ENCODE peak calls at places on chromosomes 4 and X, in eight cellular contexts. X is breast epithelium; Q is astrocyte; Y is right atrium auricular region; G is astrocyte of the cerebellum; K is CD4-positive, alpha-beta T cell; M is fibroblast of the aortic adventitia; I is fibroblast of mammary gland. T is an unnamed sample.

GRCh38 chr4:7059673-7060072 is 8.2 kb downstream of the GRPEL1 start:
- DNase-seq in G (no peak), X (no peak), Y (no peak), K (no peak), Q (no peak), M (no peak), I (no peak), T (no peak)

GRCh38 chr4:88938138-88938537 is 118.8 kb downstream of the FAM13A start:
- DNase-seq in X (no peak), M (peak), Y (no peak), Q (peak), I (peak), K (no peak), G (peak), T (peak)

GRCh38 chr4:70718811-70719604 is 2.8 kb upstream of the RUFY3 start:
- DNase-seq in G (no peak), M (no peak), I (no peak), Y (no peak), Q (peak), K (no peak), X (no peak), T (no peak)

GRCh38 chrX:31320740-31321139 is 248.9 kb upstream of the FTHL17 start:
- DNase-seq in I (no peak), K (no peak), Y (no peak), M (no peak), G (no peak), Q (no peak), X (no peak), T (no peak)

GRCh38 chr4:90357117-90357710 is 230.0 kb downstream of the CCSER1 start:
- DNase-seq in X (no peak), M (peak), Q (peak), Y (no peak), K (no peak), G (peak), I (peak), T (peak)

GRCh38 chr4:8701101-8702019 is 108.8 kb downstream of the CPZ start:
- DNase-seq in I (no peak), Q (no peak), M (no peak), Y (no peak), X (no peak), K (no peak), G (no peak), T (no peak)

GRCh38 chrX:109270580-109271484 is 211.1 kb downstream of the GUCY2F start:
- DNase-seq in M (peak), X (no peak), G (peak), K (no peak), I (peak), Q (peak), Y (no peak), T (no peak)

GRCh38 chr4:165009493-165010227 is 22.1 kb upstream of the TRIM60 start:
- DNase-seq in I (no peak), G (no peak), Q (no peak), X (no peak), M (no peak), K (no peak), Y (no peak), T (no peak)

GRCh38 chrX:147848543-147849448 is 62.9 kb upstream of the FMR1 start:
- DNase-seq in I (no peak), Y (no peak), X (no peak), M (no peak), K (no peak), Q (no peak), G (no peak), T (no peak)

GRCh38 chr4:30802622-30803323 is 82.6 kb downstream of the PCDH7 start:
- DNase-seq in M (peak), K (no peak), G (peak), I (peak), X (no peak), Q (peak), Y (no peak), T (no peak)

GRCh38 chr4:73726000-73726399 is 14.4 kb upstream of the CXCL8 start:
- DNase-seq in Q (peak), M (peak), X (no peak), G (peak), K (no peak), Y (no peak), I (peak), T (peak)

GRCh38 chrX:150868625-150869024 is 29.8 kb downstream of the CD99L2 start:
- DNase-seq in I (no peak), Y (no peak), G (no peak), Q (no peak), X (no peak), K (no peak), M (no peak), T (no peak)

GRCh38 chrX:74431807-74432206 is 10.5 kb downstream of the SLC16A2 start:
- DNase-seq in Y (no peak), I (no peak), K (no peak), Q (no peak), M (no peak), X (no peak), G (no peak), T (no peak)

GRCh38 chrX:27619975-27620374 is 29.8 kb downstream of the DCAF8L2 start:
- DNase-seq in M (peak), K (no peak), G (peak), Y (no peak), Q (no peak), X (no peak), I (peak), T (no peak)

GRCh38 chr4:1981251-1982055 is 27.3 kb downstream of the NELFA start:
- DNase-seq in K (no peak), G (no peak), Q (no peak), M (no peak), I (peak), Y (no peak), X (no peak), T (no peak)

GRCh38 chr4:159158989-159159388 is 56.1 kb downstream of the RAPGEF2 start:
- DNase-seq in K (no peak), Y (no peak), I (no peak), M (no peak), G (no peak), Q (no peak), X (no peak), T (no peak)

GRCh38 chr4:39636786-39637185 is 1.9 kb downstream of the SMIM14 start:
- DNase-seq in K (no peak), X (no peak), I (peak), Y (no peak), M (peak), G (no peak), Q (peak), T (no peak)
- TF ChIP-seq CTCF in K (no peak), X (no peak), I (no peak), Y (no peak), M (no peak), G (no peak), Q (no peak), T (no peak)

GRCh38 chr4:72320185-72320948 is 248.7 kb downstream of the ADAMTS3 start:
- DNase-seq in G (no peak), Y (no peak), I (no peak), K (no peak), X (no peak), M (no peak), Q (no peak), T (no peak)
- TF ChIP-seq CTCF in G (no peak), Y (no peak), I (no peak), K (no peak), X (no peak), M (no peak), Q (no peak), T (no peak)

GRCh38 chr4:113952452-113953029 is 26.9 kb downstream of the ARSJ start:
- DNase-seq in G (peak), Y (no peak), M (peak), X (no peak), K (no peak), I (peak), Q (peak), T (peak)
- TF ChIP-seq CTCF in G (peak), Y (peak), M (peak), X (peak), K (peak), I (peak), Q (peak), T (peak)

DNA sequence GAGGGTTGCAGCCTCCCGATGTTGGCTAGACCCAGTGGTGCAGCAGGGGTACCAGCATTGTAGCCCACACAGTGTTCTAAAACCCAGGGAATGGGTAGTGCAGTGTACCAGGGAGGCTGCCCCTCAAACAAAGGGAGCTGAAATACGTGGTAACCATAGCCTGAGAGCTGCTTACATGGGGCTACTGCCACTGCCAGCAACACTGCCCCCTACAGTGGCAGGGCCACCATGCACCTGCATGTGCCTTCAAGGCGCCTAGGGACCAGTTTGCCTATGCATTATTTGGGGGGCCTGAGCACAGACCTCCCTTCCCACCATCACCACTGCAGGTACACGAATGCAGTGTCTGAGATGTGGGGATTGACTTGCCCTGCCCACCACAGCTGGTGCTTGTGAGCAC is 21.0 kb upstream of the BMP15 start:
- DNase-seq in K (no peak), X (no peak), I (no peak), M (no peak), G (no peak), Y (no peak), Q (no peak), T (no peak)
- TF ChIP-seq CTCF in K (no peak), X (no peak), I (no peak), M (no peak), G (no peak), Y (no peak), Q (no peak), T (no peak)

DNA sequence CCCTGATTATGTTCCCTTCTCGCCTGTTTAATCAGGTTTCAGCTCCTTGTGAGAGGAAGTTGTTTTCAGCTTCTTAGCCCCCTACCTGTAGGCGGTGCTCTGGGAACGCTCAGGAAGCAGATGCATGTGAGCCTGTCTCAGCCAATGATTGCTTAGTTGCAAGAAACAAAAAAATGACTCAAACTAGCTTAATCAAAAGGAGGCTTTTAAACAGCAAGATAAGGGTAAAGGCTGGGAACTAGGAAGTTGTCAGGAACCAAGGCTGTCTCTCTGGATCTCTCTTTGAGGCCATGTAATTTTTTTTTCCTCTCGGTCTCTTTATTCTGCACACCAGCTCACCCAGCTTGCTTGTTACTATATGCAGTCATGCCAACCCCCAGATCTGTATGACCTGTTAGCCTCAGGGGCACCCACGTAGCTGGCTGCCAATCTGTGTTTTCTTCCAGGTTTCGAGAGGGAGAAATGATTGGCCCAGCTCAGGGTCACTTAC is 109.1 kb downstream of the PTTG2 start:
- DNase-seq in Y (no peak), I (peak), K (peak), G (no peak), Q (peak), M (peak), X (no peak), T (peak)
- TF ChIP-seq CTCF in Y (no peak), I (peak), K (peak), G (peak), Q (peak), M (peak), X (no peak), T (peak)

GRCh38 chrX:135572436-135572835 is 52.0 kb downstream of the INTS6L start:
- DNase-seq in K (no peak), X (no peak), Y (no peak), M (peak), I (peak), Q (no peak), G (no peak), T (no peak)
- TF ChIP-seq CTCF in K (peak), X (peak), Y (no peak), M (peak), I (peak), Q (peak), G (peak), T (peak)

T was measured in HFFc6.